ENCODE peak calls at places on chromosomes 5 and 9, in nine cellular contexts. C is Caco-2; R is activated T-cell treated with anti-CD3 and anti-CD28 coated beads, Interleukin-2, amount 50 U/mL, for 72 hours; O is hypothalamus; U is left ventricle myocardium inferior; L is DMS153; M is substantia nigra; W is effector memory CD8-positive, alpha-beta T cell; E is iris pigment epithelial cell. I is an unnamed sample.

GRCh38 chr5:1541662-1542008 is 17.9 kb upstream of the LPCAT1 start:
- DNase-seq in C (no peak), R (no peak), O (no peak), U (no peak), L (no peak), M (no peak), W (no peak), E (no peak), I (no peak)

GRCh38 chr9:2765250-2765880 is 48.1 kb downstream of the KCNV2 start:
- DNase-seq in C (peak; percentile 42), R (peak; percentile 4), O (no peak), U (no peak), L (no peak), M (no peak), W (no peak), E (no peak), I (no peak)

GRCh38 chr5:4581289-4581688 is 558.8 kb upstream of the ADAMTS16 start:
- DNase-seq in C (no peak), R (no peak), O (no peak), U (no peak), L (no peak), M (no peak), W (no peak), E (no peak), I (no peak)

GRCh38 chr5:395156-395920 is 47.6 kb upstream of the EXOC3 start:
- DNase-seq in C (no peak), R (no peak), O (no peak), U (no peak), L (no peak), M (no peak), W (no peak), E (peak; percentile 24), I (peak; percentile 99)

GRCh38 chr9:115997923-115998322 is 155.7 kb upstream of the PAPPA start:
- DNase-seq in C (no peak), R (no peak), O (no peak), U (no peak), L (no peak), M (no peak), W (no peak), E (peak; percentile 90), I (peak; percentile 70)

GRCh38 chr9:126002476-126003350 is 255.5 kb downstream of the PBX3 start:
- DNase-seq in C (no peak), R (no peak), O (no peak), U (no peak), L (no peak), M (no peak), W (no peak), E (no peak), I (no peak)

GRCh38 chr9:134407123-134407779 is 81.0 kb downstream of the RXRA start:
- DNase-seq in C (no peak), R (peak; percentile 77), O (peak; percentile 88), U (peak; percentile 93), L (peak; percentile 79), M (peak; percentile 89), W (peak; percentile 75), E (peak; percentile 90), I (peak; percentile 94)

GRCh38 chr9:80650964-80651555 is 1038.3 kb downstream of the TLE1 start:
- DNase-seq in C (no peak), R (no peak), O (no peak), U (no peak), L (no peak), M (peak; percentile 8), W (no peak), E (peak; percentile 82), I (peak; percentile 53)

GRCh38 chr5:59299006-59299405 is 594.5 kb downstream of the PDE4D start:
- DNase-seq in C (no peak), R (no peak), O (no peak), U (no peak), L (no peak), M (no peak), W (no peak), E (peak; percentile 32), I (no peak)

GRCh38 chr5:16593630-16594029 is 23.2 kb downstream of the RETREG1 start:
- DNase-seq in C (no peak), R (no peak), O (no peak), U (no peak), L (no peak), M (no peak), W (no peak), E (peak; percentile 19), I (no peak)

GRCh38 chr9:117273612-117274011 is 141.2 kb downstream of the ASTN2 start:
- DNase-seq in C (no peak), R (no peak), O (no peak), U (no peak), L (no peak), M (no peak), W (no peak), E (no peak), I (no peak)

I was measured in mesenchymal stem cell.